ENCODE peak calls at places on chromosomes 16 and 17, in five cellular contexts. I, W, P, C and L are unnamed samples. For H3K4me1, the result is how much of the 10 kb centered on the place peaks cover.

GRCh38 chr16:83968483-83968865 is 430 bp downstream of the NECAB2 start:
- DNase-seq in I (no peak), C (no peak), W (no peak), P (no peak), L (no peak)

GRCh38 chr17:31532161-31532515 is 140.7 kb downstream of the RAB11FIP4 start:
- DNase-seq in P (no peak), W (no peak), C (no peak), I (no peak), L (no peak)

GRCh38 chr16:23155445-23156049 is 6.3 kb upstream of the USP31 start:
- DNase-seq in C (no peak), W (no peak), P (no peak), I (peak), L (peak)

GRCh38 chr16:49835116-49835880 is 20.6 kb downstream of the ZNF423 start:
- DNase-seq in P (no peak), I (no peak), C (no peak), W (no peak), L (no peak)

GRCh38 chr17:68425979-68426378 is 31.3 kb downstream of the WIPI1 start:
- DNase-seq in C (no peak), I (no peak), P (no peak), W (peak), L (no peak)

GRCh38 chr17:61635913-61636432 is 45.0 kb upstream of the NACA2 start:
- DNase-seq in W (no peak), I (peak), P (no peak), C (no peak), L (peak)

GRCh38 chr17:78358538-78359215 is 1.2 kb downstream of the SOCS3 start:
- DNase-seq in I (peak), C (no peak), P (no peak), W (no peak), L (peak)

GRCh38 chr17:3843935-3844516 is 2.0 kb downstream of the NCBP3 start:
- DNase-seq in W (no peak), P (no peak), C (no peak), I (peak), L (no peak)

GRCh38 chr17:27430882-27431491 is 25.3 kb upstream of the KSR1 start:
- DNase-seq in C (peak), I (peak), P (peak), W (no peak), L (peak)

GRCh38 chr17:10042589-10043244 is 137.6 kb upstream of the RCVRN start:
- DNase-seq in P (no peak), I (no peak), W (no peak), C (no peak), L (peak)

GRCh38 chr17:6699997-6700947 is 12.9 kb downstream of the SLC13A5 start:
- DNase-seq in P (no peak), I (no peak), W (peak), C (no peak), L (no peak)

GRCh38 chr16:1019234-1019933 is 37.8 kb downstream of the SOX8 start:
- DNase-seq in W (no peak), P (peak), I (no peak), C (no peak), L (no peak)

GRCh38 chr17:4448197-4448980 is 14.6 kb downstream of the SPNS3 start:
- DNase-seq in W (no peak), P (no peak), C (no peak), I (no peak), L (no peak)

GRCh38 chr16:66588981-66589713 is 9.9 kb downstream of the CMTM2 start:
- DNase-seq in P (peak), I (peak), W (peak), C (peak), L (no peak)

GRCh38 chr17:20028436-20028835 is 19.3 kb downstream of the SPECC1 start:
- DNase-seq in C (no peak), I (no peak), W (no peak), P (no peak), L (no peak)

GRCh38 chr16:89350701-89351380 is 133.3 kb downstream of the ZNF778 start:
- DNase-seq in C (peak), W (no peak), I (no peak), P (peak), L (no peak)

GRCh38 chr17:7041607-7042506 is 2.0 kb downstream of the SLC16A11 start:
- DNase-seq in W (no peak), P (no peak), C (no peak), I (no peak), L (no peak)

GRCh38 chr17:77313831-77314230 is 173.1 kb downstream of the SEC14L1 start:
- DNase-seq in C (no peak), P (peak), I (peak), W (peak), L (no peak)
- H3K4me1 ChIP-seq in C (under half), P (under half), I (half or more), W (under half), L (under half)

DNA sequence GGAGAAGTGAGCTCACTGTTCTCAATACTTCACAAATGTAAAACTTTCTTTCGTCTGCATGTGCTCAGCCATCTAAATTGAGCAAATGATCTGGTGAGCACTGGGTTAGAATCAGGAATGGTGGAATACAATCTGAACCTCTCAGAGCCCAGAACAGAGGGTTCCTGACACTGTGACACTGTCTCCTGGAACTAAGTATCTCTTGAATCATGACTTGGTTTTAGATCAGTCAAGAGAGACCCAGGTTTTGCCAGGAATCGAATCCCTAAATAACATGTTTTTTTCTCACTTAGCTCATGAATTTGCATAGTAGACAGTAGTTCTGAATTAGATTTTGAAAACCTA is 49.3 kb downstream of the SF3B3 start:
- DNase-seq in P (no peak), W (no peak), C (no peak), I (no peak), L (no peak)
- H3K4me1 ChIP-seq in P (under half), W (under half), C (half or more), I (under half), L (under half)

GRCh38 chr17:49214665-49215360 is 4.3 kb downstream of the ABI3 start:
- DNase-seq in P (no peak), W (no peak), C (peak), I (no peak), L (peak)
- H3K4me1 ChIP-seq in P (under half), W (under half), C (half or more), I (under half), L (under half)

GRCh38 chr16:27547134-27547533 is 2.6 kb downstream of the GTF3C1 start:
- DNase-seq in C (no peak), W (no peak), P (no peak), I (no peak), L (no peak)
- H3K4me1 ChIP-seq in C (under half), W (half or more), P (under half), I (under half), L (half or more)

DNA sequence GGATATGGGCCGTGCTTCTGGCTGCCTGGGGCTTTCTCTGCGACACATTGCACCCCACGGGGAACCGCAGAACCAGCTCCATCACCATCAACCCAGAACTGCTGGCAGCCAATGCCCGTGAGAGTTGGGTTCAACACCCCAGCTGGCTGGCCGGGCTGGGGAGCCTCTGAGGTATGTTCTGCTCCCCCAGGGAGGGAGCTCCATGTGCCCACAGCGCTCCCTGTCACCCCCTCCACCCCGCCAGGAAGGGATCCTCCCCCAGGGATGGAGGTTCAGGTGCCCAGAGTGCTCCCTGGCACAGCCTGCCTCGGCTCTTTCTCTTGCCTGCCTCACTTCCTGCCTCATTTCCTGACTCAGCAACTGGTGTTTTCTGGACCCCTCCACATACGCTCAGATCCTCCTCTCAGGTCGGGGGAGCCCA is 24.2 kb upstream of the MPRIP start:
- DNase-seq in I (no peak), W (no peak), C (peak), P (no peak), L (no peak)
- H3K4me1 ChIP-seq in I (under half), W (under half), C (under half), P (under half), L (under half)

GRCh38 chr16:51640196-51640595 is 489.1 kb upstream of the SALL1 start:
- DNase-seq in I (no peak), W (no peak), P (no peak), C (no peak), L (no peak)
- H3K4me1 ChIP-seq in I (under half), W (under half), P (under half), C (under half), L (under half)

DNA sequence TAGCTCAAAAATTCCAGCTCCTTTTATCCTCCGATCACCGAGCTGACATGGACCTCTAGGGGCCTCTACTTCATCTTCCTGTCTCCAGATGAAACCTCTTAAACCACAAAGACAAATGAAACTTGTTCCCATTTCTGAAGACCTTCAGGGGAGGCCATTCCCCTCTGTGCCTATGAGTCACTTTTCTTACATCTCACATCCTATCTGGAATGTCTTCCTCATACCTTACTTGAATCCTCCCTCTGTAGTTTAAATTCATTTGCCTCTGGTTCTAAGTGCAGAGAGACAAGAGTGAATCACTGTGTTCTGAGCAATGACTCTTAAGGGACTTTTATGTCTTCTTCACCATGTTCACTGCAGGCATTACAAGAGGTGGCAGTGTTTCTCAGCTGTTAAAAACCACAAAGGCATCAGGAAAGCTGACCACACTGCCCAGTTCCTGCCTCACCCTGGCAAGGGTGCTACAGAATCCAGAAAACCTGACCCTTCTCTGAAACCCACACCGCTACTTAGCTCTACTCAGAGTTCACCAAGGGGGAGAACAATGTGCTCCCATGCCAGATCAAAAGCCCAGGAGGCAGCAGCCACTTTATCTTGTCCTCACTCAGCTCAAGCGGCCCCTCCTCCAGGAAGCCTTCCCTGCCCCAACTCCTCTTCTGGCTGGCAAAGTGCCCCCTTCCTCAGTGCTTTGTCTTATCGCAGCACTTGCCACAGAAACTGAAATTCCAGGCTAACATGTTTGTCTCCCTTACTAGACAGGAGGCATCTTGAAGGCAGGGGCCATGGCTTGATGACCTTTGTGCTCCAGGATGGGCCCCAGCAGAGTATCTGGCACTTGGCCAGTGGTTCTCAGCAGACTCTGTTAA is 6.4 kb downstream of the CUEDC1 start:
- DNase-seq in I (no peak), C (no peak), P (no peak), W (peak), L (peak)
- H3K4me1 ChIP-seq in I (half or more), C (half or more), P (under half), W (half or more), L (half or more)